ENCODE peak calls at places on chromosomes 16 and 17, in ten cellular contexts. F is stomach, N is endothelial cell of umbilical vein, B is A549, E is H1, Y is esophagus muscularis mucosa, U is prostate gland, K is ovary, Z is heart left ventricle, Q is spleen. V is an unnamed sample.

GRCh38 chr16:57134982-57135381 is 42.6 kb downstream of the CPNE2 start:
- DNase-seq in K (no peak), U (no peak), B (no peak), F (no peak), Q (peak; percentile 82), N (no peak), Y (no peak), E (no peak), Z (no peak), V (no peak)

GRCh38 chr17:28747801-28748750 is 4.3 kb downstream of the TRAF4 start:
- DNase-seq in B (no peak), N (no peak), Z (no peak), Q (peak; percentile 74), E (no peak), Y (no peak), U (no peak), K (peak; percentile 28), F (no peak), V (no peak)

GRCh38 chr16:16805809-16806208 is 426.9 kb downstream of the NPIPA7 start:
- DNase-seq in N (no peak), K (no peak), U (no peak), Y (no peak), F (no peak), B (no peak), Z (no peak), Q (no peak), E (no peak), V (no peak)

GRCh38 chr17:12990926-12991325 is 26.9 kb downstream of the ELAC2 start:
- DNase-seq in Y (no peak), Q (no peak), K (no peak), Z (no peak), E (no peak), N (no peak), F (no peak), B (no peak), U (no peak), V (no peak)

GRCh38 chr17:7214300-7215135 is 5.1 kb downstream of the DLG4 start:
- DNase-seq in N (peak; percentile 99), B (peak; percentile 100), Q (peak; percentile 100), F (peak; percentile 98), Y (peak; percentile 100), U (peak; percentile 95), Z (peak; percentile 99), K (peak; percentile 99), E (peak; percentile 100), V (peak; percentile 97)

GRCh38 chr16:23132921-23133532 is 16.2 kb downstream of the USP31 start:
- DNase-seq in Z (peak; percentile 61), K (no peak), Y (no peak), Q (no peak), F (no peak), N (peak; percentile 66), B (no peak), U (no peak), E (no peak), V (no peak)

GRCh38 chr17:4108397-4108796 is 34.4 kb downstream of the ZZEF1 start:
- DNase-seq in U (no peak), B (no peak), N (no peak), K (no peak), E (no peak), Z (no peak), Q (no peak), Y (no peak), F (no peak), V (no peak)

GRCh38 chr16:19907161-19907992 is 22.7 kb upstream of the GPRC5B start:
- DNase-seq in N (peak; percentile 73), B (peak; percentile 74), K (peak; percentile 55), E (peak; percentile 93), U (peak; percentile 57), F (peak; percentile 79), Q (peak; percentile 87), Z (peak; percentile 76), Y (no peak), V (peak; percentile 71)

GRCh38 chr16:30923554-30924085 is at the start of gene FBXL19:
- DNase-seq in Q (peak; percentile 92), F (no peak), B (no peak), N (no peak), E (no peak), Y (no peak), Z (peak; percentile 74), U (no peak), K (peak; percentile 83), V (no peak)

GRCh38 chr17:20206591-20206990 is 197.4 kb downstream of the SPECC1 start:
- DNase-seq in Q (no peak), B (peak; percentile 73), E (no peak), K (no peak), Z (no peak), N (peak; percentile 67), F (no peak), U (no peak), Y (no peak), V (peak; percentile 59)

GRCh38 chr17:38674013-38674748 is 576 bp downstream of the EPOP start:
- DNase-seq in K (peak; percentile 45), B (peak; percentile 51), F (peak; percentile 27), Y (no peak), Q (peak; percentile 83), U (no peak), E (peak; percentile 69), Z (peak; percentile 63), N (no peak), V (no peak)

GRCh38 chr16:69176033-69176780 is 10.8 kb upstream of the SNTB2 start:
- DNase-seq in Y (no peak), N (peak; percentile 29), Q (no peak), U (no peak), K (peak; percentile 19), Z (no peak), F (no peak), E (no peak), B (no peak), V (no peak)
- TF ChIP-seq POLR2A in Y (no peak), N (no peak), Q (no peak), U (no peak), K (no peak), Z (no peak), F (no peak), E (no peak), B (no peak), V (no peak)

DNA sequence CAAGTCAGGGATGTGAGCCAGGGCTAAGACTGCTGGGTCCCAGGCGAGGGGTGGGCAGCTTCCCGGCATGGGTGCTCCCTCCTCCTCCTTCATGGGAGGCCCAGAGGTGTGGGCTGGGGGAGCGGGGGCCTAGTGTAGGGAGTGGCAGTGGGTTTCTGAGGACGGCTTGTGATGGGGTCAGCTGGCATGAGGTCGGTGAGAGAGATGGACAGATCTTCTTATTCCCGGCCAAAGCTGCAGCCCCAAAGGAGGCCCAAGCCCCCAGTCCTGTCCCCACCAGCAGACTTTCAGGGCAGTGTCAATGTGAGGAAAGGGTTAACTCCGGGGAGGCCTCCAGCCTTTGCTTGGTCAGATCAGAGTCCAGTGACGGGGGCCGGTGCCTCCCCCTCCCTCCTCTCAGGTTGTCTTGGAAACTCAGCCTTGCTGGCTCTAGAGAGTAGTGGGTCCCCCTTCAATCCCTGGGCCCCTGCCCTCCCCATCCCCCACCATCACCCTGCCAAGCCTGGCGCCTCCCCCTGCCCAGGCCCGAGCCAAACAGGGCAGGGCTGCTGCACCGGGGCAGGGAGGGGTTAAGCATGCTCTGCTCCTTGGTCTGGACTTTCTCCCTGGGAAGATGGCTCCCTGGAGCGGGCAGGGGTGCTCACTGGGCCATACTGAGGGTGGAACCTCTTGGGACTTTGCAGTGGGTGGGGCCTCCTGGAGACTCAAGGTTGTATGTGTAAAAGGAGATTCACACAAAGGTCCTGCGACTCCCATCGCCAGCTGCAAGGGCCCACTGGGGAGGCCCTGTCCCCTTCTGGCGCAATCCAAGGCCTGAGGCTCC is 12.4 kb downstream of the NAT9 start:
- DNase-seq in Z (no peak), E (no peak), Q (no peak), N (no peak), K (no peak), Y (no peak), U (no peak), F (no peak), B (peak; percentile 70), V (no peak)
- TF ChIP-seq POLR2A in Z (no peak), E (no peak), Q (no peak), N (no peak), K (no peak), Y (no peak), U (no peak), F (no peak), B (no peak), V (no peak)

GRCh38 chr17:48559609-48560451 is 14.9 kb upstream of the HOXB2 start:
- DNase-seq in Q (no peak), E (no peak), Z (no peak), U (no peak), N (no peak), B (no peak), K (no peak), Y (no peak), F (no peak), V (no peak)
- TF ChIP-seq POLR2A in Q (no peak), E (no peak), Z (no peak), U (no peak), N (no peak), B (no peak), K (no peak), Y (no peak), F (no peak), V (no peak)

GRCh38 chr17:40121886-40122465 is at the start of gene MSL1:
- DNase-seq in Z (peak; percentile 94), Y (peak; percentile 96), K (peak; percentile 93), U (peak; percentile 85), F (peak; percentile 90), B (peak; percentile 83), N (peak; percentile 77), Q (peak; percentile 97), E (peak; percentile 88), V (peak; percentile 93)
- TF ChIP-seq POLR2A in Z (no peak), Y (peak; percentile 78), K (peak; percentile 76), U (peak; percentile 74), F (no peak), B (peak; percentile 46), N (no peak), Q (peak; percentile 13), E (no peak), V (no peak)

GRCh38 chr16:3577302-3577752 is at the start of gene NLRC3:
- DNase-seq in F (no peak), Y (no peak), N (peak; percentile 22), Z (no peak), E (no peak), U (no peak), K (no peak), Q (peak; percentile 84), B (no peak), V (no peak)
- TF ChIP-seq POLR2A in F (no peak), Y (no peak), N (no peak), Z (no peak), E (no peak), U (no peak), K (no peak), Q (no peak), B (no peak), V (no peak)